ENCODE peak calls at places on chromosomes 16 and 17, in six cellular contexts. C is cardiac fibroblast; W is activated CD4-positive, alpha-beta T cell treated with anti-CD3 and anti-CD28 coated beads for 48 hours; B is HTR-8/SVneo; J is NCI-H2081; Z is hypothalamus. X is an unnamed sample.

GRCh38 chr16:51440096-51440495 is 289.0 kb upstream of the SALL1 start:
- DNase-seq in C (no peak), W (no peak), B (no peak), J (no peak), Z (no peak), X (no peak)

GRCh38 chr17:61285483-61286320 is 113.9 kb upstream of the TBX2 start:
- DNase-seq in C (peak; percentile 75), W (peak; percentile 43), B (no peak), J (no peak), Z (no peak), X (no peak)

GRCh38 chr17:60652484-60653247 is 25.0 kb upstream of the BCAS3 start:
- DNase-seq in C (no peak), W (no peak), B (no peak), J (no peak), Z (no peak), X (no peak)

GRCh38 chr17:5019475-5019956 is 15.7 kb downstream of the SLC52A1 start:
- DNase-seq in C (no peak), W (peak; percentile 60), B (no peak), J (no peak), Z (no peak), X (no peak)

GRCh38 chr16:67847064-67847861 is at the start of gene CENPT:
- DNase-seq in C (peak; percentile 56), W (peak; percentile 31), B (peak; percentile 62), J (peak; percentile 45), Z (peak; percentile 57), X (no peak)

GRCh38 chr17:73591278-73592078 is 52.8 kb downstream of the SDK2 start:
- DNase-seq in C (no peak), W (peak; percentile 19), B (no peak), J (no peak), Z (no peak), X (no peak)

GRCh38 chr17:20187049-20187448 is 177.9 kb downstream of the SPECC1 start:
- DNase-seq in C (peak; percentile 5), W (no peak), B (no peak), J (no peak), Z (no peak), X (no peak)

GRCh38 chr17:36862116-36862920 is 75.0 kb upstream of the LHX1 start:
- DNase-seq in C (no peak), W (no peak), B (no peak), J (no peak), Z (no peak), X (no peak)

GRCh38 chr17:6574689-6575595 is 18.6 kb upstream of the PITPNM3 start:
- DNase-seq in C (peak; percentile 76), W (peak; percentile 65), B (no peak), J (no peak), Z (no peak), X (no peak)

GRCh38 chr17:74962622-74963394 is 9.8 kb downstream of the HID1 start:
- DNase-seq in C (no peak), W (no peak), B (no peak), J (no peak), Z (peak; percentile 76), X (no peak)

GRCh38 chr17:81607431-81607830 is 29.5 kb downstream of the NPLOC4 start:
- DNase-seq in C (no peak), W (no peak), B (no peak), J (no peak), Z (no peak), X (no peak)

X was measured in central memory CD8-positive, alpha-beta T cell.